ENCODE peak calls at places on chromosome 13, in seven cellular contexts. O is breast epithelium; I is cardiac muscle cell; A is HCT116; U is CD4-positive, CD25-positive, alpha-beta regulatory T cell; Y is colonic mucosa; Z is neuronal stem cell. S is an unnamed sample.

GRCh38 chr13:37495046-37495445 is 103.5 kb downstream of the POSTN start:
- DNase-seq in O (no peak), I (no peak), A (no peak), U (no peak), Y (no peak), Z (no peak), S (no peak)

GRCh38 chr13:93058301-93058700 is 168.3 kb upstream of the GPC6 start:
- DNase-seq in O (no peak), I (no peak), A (no peak), U (no peak), Y (no peak), Z (no peak), S (no peak)

GRCh38 chr13:42355118-42355840 is 83.3 kb downstream of the AKAP11 start:
- DNase-seq in O (no peak), I (no peak), A (no peak), U (peak; percentile 65), Y (no peak), Z (no peak), S (no peak)

GRCh38 chr13:96662036-96662435 is 332.2 kb downstream of the OXGR1 start:
- DNase-seq in O (no peak), I (no peak), A (no peak), U (no peak), Y (no peak), Z (no peak), S (no peak)

GRCh38 chr13:79741006-79741405 is 260.1 kb downstream of the NDFIP2 start:
- DNase-seq in O (no peak), I (peak; percentile 55), A (no peak), U (no peak), Y (no peak), Z (no peak), S (no peak)

GRCh38 chr13:52348983-52349780 is 56.8 kb downstream of the THSD1 start:
- DNase-seq in O (no peak), I (peak; percentile 46), A (peak; percentile 73), U (no peak), Y (peak; percentile 22), Z (no peak), S (no peak)

GRCh38 chr13:114068723-114069322 is 63.6 kb downstream of the RASA3 start:
- DNase-seq in O (peak; percentile 41), I (peak; percentile 86), A (no peak), U (no peak), Y (no peak), Z (no peak), S (no peak)

GRCh38 chr13:51895906-51896888 is 34.4 kb downstream of the CCDC70 start:
- DNase-seq in O (no peak), I (peak; percentile 77), A (peak; percentile 29), U (peak; percentile 50), Y (peak; percentile 60), Z (peak; percentile 26), S (peak; percentile 22)

GRCh38 chr13:99691552-99691951 is 190.3 kb downstream of the TM9SF2 start:
- DNase-seq in O (no peak), I (no peak), A (no peak), U (no peak), Y (no peak), Z (no peak), S (no peak)

GRCh38 chr13:34174671-34175145 is 356.8 kb downstream of the RFC3 start:
- DNase-seq in O (no peak), I (peak; percentile 72), A (no peak), U (no peak), Y (no peak), Z (no peak), S (no peak)

GRCh38 chr13:30143671-30144400 is 163.5 kb downstream of the KATNAL1 start:
- DNase-seq in O (no peak), I (peak; percentile 61), A (no peak), U (no peak), Y (no peak), Z (no peak), S (no peak)

GRCh38 chr13:39942901-39943273 is 287.4 kb downstream of the COG6 start:
- DNase-seq in O (peak; percentile 56), I (peak; percentile 95), A (peak; percentile 80), U (peak; percentile 69), Y (peak; percentile 59), Z (peak; percentile 64), S (peak; percentile 59)

GRCh38 chr13:59086147-59086546 is 1077.6 kb downstream of the DIAPH3 start:
- DNase-seq in O (no peak), I (peak; percentile 29), A (no peak), U (no peak), Y (no peak), Z (no peak), S (no peak)

GRCh38 chr13:73803997-73804396 is 330.2 kb downstream of the KLF12 start:
- DNase-seq in O (no peak), I (no peak), A (no peak), U (no peak), Y (no peak), Z (no peak), S (no peak)

DNA sequence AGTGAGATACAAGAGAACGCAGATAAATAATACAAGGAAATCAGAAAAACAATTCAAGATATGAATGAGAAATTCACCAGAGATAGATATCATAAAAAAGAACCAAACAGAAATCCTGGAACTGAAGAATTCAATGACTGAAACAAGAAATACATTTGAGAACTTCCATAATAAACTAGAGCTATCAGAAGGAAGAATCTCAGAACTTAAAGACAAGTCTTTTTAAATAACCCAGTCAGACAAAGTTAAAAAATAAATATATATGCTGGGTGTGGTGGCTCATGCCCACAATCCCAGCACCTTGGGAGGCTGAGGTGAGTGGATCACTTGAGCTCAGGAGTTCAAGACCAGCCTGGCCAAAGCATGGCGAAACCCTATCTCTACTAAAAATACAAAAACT is 28.7 kb upstream of the N4BP2L1 start:
- DNase-seq in O (no peak), I (no peak), A (no peak), U (no peak), Y (no peak), Z (no peak), S (no peak)
- H3K9me3 ChIP-seq in O (peaks cover 3% of the 10 kb centered on the region), I (no peaks in the 10 kb centered on the region), A (peaks cover 4% of the 10 kb centered on the region), U (peaks cover 7% of the 10 kb centered on the region), Y (no peaks in the 10 kb centered on the region), Z (peaks cover 4% of the 10 kb centered on the region), S (no peaks in the 10 kb centered on the region)

DNA sequence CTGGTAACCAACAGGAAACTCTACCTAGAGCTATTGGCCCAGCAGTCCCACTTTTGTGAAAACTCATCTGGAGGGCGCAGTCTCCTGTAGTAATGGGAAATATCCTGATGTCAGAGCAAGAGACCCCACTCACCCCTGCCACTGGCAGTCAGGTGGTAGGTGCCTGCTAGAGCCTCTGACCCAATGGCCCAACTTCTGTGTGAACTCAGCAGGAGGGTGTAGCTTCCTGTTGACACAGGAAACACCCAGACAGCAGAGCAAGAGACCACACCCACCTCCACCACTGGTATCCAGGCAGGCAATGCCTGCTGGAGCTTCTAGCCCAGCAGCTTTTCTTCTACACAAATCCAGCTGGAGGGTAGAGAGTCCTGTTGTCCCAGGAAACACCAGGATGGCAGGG is 1176.8 kb upstream of the PRR20A start:
- DNase-seq in O (no peak), I (no peak), A (no peak), U (no peak), Y (no peak), Z (no peak), S (no peak)
- H3K9me3 ChIP-seq in O (no peaks in the 10 kb centered on the region), I (no peaks in the 10 kb centered on the region), A (no peaks in the 10 kb centered on the region), U (no peaks in the 10 kb centered on the region), Y (no peaks in the 10 kb centered on the region), Z (no peaks in the 10 kb centered on the region), S (no peaks in the 10 kb centered on the region)

GRCh38 chr13:48555441-48555840 is 22.6 kb upstream of the RCBTB2 start:
- DNase-seq in O (no peak), I (no peak), A (no peak), U (no peak), Y (no peak), Z (no peak), S (no peak)
- H3K9me3 ChIP-seq in O (peaks cover 13% of the 10 kb centered on the region), I (no peaks in the 10 kb centered on the region), A (peaks cover 24% of the 10 kb centered on the region), U (peaks cover 15% of the 10 kb centered on the region), Y (no peaks in the 10 kb centered on the region), Z (peaks cover 8% of the 10 kb centered on the region), S (no peaks in the 10 kb centered on the region)

DNA sequence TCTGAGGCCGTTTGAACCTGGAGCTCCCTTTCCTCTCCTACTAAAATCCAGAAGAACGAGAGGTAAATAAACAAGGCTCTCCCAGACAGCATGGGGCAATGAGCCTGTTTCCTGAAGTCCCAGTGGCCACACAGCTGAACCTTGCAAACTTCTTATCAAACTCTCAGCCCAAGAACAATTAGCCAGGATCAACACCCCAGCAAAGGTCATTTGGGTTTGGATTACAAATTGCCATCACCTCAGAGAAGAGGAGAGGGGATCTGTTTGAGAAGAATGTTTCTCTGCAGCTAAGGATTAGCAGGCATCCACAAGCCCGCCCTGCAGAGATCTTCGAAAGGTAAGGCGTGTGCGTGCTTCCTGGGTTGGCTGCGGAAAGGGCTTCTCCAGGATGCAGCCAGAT is 201.9 kb upstream of the SOX1 start:
- DNase-seq in O (no peak), I (no peak), A (no peak), U (no peak), Y (no peak), Z (no peak), S (no peak)
- H3K9me3 ChIP-seq in O (no peaks in the 10 kb centered on the region), I (no peaks in the 10 kb centered on the region), A (no peaks in the 10 kb centered on the region), U (no peaks in the 10 kb centered on the region), Y (no peaks in the 10 kb centered on the region), Z (no peaks in the 10 kb centered on the region), S (no peaks in the 10 kb centered on the region)